ENCODE peak calls at places on chromosome 22, in eight cellular contexts. One of them, this sample, is unnamed.
A peak's percentile ranks its signal among the peaks of the same experiment; 100 is the strongest.

GRCh38 chr22:31676700-31677099 is 14.7 kb upstream of the PISD start:
- DNase-seq in coronary artery: peak; percentile 95
- DNase-seq in GM23248: peak; percentile 94
- DNase-seq in thoracic aorta: peak; percentile 91
- DNase-seq in dorsolateral prefrontal cortex: peak; percentile 92
- DNase-seq in AG10803: peak; percentile 86
- DNase-seq in psoas muscle: peak; percentile 95
- DNase-seq in MG63: peak; percentile 95
- DNase-seq in this sample: peak; percentile 97

GRCh38 chr22:46389081-46389480 is 53.6 kb downstream of the TRMU start:
- DNase-seq in MG63: no peak
- DNase-seq in psoas muscle: no peak
- DNase-seq in thoracic aorta: no peak
- DNase-seq in dorsolateral prefrontal cortex: no peak
- DNase-seq in AG10803: no peak
- DNase-seq in GM23248: no peak
- DNase-seq in coronary artery: no peak
- DNase-seq in this sample: no peak

GRCh38 chr22:17779286-17780115 is 5.2 kb upstream of the BID start:
- DNase-seq in AG10803: no peak
- DNase-seq in coronary artery: no peak
- DNase-seq in psoas muscle: peak; percentile 38
- DNase-seq in GM23248: no peak
- DNase-seq in MG63: no peak
- DNase-seq in dorsolateral prefrontal cortex: no peak
- DNase-seq in thoracic aorta: no peak
- DNase-seq in this sample: no peak

GRCh38 chr22:22710719-22711531 is 66.5 kb downstream of the GGTLC2 start:
- DNase-seq in thoracic aorta: no peak
- DNase-seq in GM23248: peak; percentile 28
- DNase-seq in psoas muscle: peak; percentile 70
- DNase-seq in AG10803: peak; percentile 24
- DNase-seq in MG63: peak; percentile 41
- DNase-seq in coronary artery: peak; percentile 70
- DNase-seq in dorsolateral prefrontal cortex: no peak
- DNase-seq in this sample: peak; percentile 69

GRCh38 chr22:33920927-33921575 is 775 bp upstream of the LARGE1 start:
- DNase-seq in dorsolateral prefrontal cortex: peak; percentile 95
- DNase-seq in GM23248: peak; percentile 99
- DNase-seq in AG10803: peak; percentile 96
- DNase-seq in coronary artery: peak; percentile 99
- DNase-seq in thoracic aorta: peak; percentile 86
- DNase-seq in MG63: peak; percentile 96
- DNase-seq in psoas muscle: peak; percentile 99
- DNase-seq in this sample: peak; percentile 97

GRCh38 chr22:45975266-45976161 is 1.4 kb downstream of the WNT7B start:
- DNase-seq in AG10803: no peak
- DNase-seq in dorsolateral prefrontal cortex: no peak
- DNase-seq in psoas muscle: no peak
- DNase-seq in GM23248: no peak
- DNase-seq in thoracic aorta: no peak
- DNase-seq in MG63: no peak
- DNase-seq in coronary artery: no peak
- DNase-seq in this sample: peak; percentile 65

GRCh38 chr22:26563022-26563421 is 26.9 kb downstream of the TPST2 start:
- DNase-seq in MG63: no peak
- DNase-seq in dorsolateral prefrontal cortex: no peak
- DNase-seq in psoas muscle: no peak
- DNase-seq in coronary artery: no peak
- DNase-seq in thoracic aorta: no peak
- DNase-seq in GM23248: no peak
- DNase-seq in AG10803: no peak
- DNase-seq in this sample: no peak

GRCh38 chr22:21663738-21664137 is 2.1 kb upstream of the PPIL2 start:
- DNase-seq in coronary artery: no peak
- DNase-seq in thoracic aorta: no peak
- DNase-seq in psoas muscle: no peak
- DNase-seq in MG63: no peak
- DNase-seq in dorsolateral prefrontal cortex: no peak
- DNase-seq in GM23248: no peak
- DNase-seq in AG10803: no peak
- DNase-seq in this sample: no peak

GRCh38 chr22:45290410-45290936 is 5.7 kb downstream of the UPK3A start:
- DNase-seq in coronary artery: no peak
- DNase-seq in thoracic aorta: no peak
- DNase-seq in AG10803: peak; percentile 77
- DNase-seq in MG63: peak; percentile 71
- DNase-seq in dorsolateral prefrontal cortex: no peak
- DNase-seq in GM23248: peak; percentile 88
- DNase-seq in psoas muscle: peak; percentile 82
- DNase-seq in this sample: no peak

GRCh38 chr22:29255064-29255621 is 12.6 kb downstream of the RHBDD3 start:
- DNase-seq in dorsolateral prefrontal cortex: no peak
- DNase-seq in thoracic aorta: no peak
- DNase-seq in coronary artery: no peak
- DNase-seq in AG10803: no peak
- DNase-seq in GM23248: no peak
- DNase-seq in MG63: no peak
- DNase-seq in psoas muscle: no peak
- DNase-seq in this sample: no peak

GRCh38 chr22:44697423-44698179 is 4.4 kb upstream of the PRR5 start:
- DNase-seq in MG63: peak; percentile 84
- DNase-seq in dorsolateral prefrontal cortex: peak; percentile 65
- DNase-seq in AG10803: peak; percentile 74
- DNase-seq in thoracic aorta: no peak
- DNase-seq in coronary artery: no peak
- DNase-seq in psoas muscle: peak; percentile 87
- DNase-seq in GM23248: peak; percentile 87
- DNase-seq in this sample: peak; percentile 80

DNA sequence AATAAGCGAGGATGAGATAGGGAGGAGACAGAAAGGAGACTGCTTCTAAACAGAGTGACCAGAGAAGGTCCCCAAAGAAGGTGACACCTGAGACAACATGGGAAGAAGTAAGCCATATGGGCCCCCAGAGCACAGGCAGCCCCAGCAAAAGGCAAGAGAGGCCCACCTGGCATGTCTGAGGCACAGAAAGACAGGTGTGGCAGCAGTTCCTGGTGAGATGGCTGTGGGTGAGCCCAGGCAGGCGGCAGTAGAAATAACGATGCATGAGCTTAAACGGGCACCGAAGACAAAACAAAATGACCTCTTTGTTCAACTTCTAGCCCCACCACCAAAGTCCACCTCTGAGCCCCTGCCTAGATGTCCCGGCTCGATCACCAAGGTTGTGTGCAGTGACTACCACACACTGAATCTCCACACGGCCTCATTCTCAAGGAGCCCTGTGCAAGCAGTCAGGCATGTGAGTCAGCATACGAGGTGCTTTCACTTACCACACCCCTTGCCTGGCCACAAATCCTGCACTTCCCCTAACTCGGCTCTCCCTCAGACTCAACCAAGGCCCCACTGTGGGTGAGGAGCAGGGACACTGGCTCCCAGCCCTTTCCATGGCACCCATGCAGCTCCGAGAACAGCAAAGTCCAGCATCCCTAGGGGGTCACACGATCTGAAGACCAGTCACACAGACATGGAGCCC is 77.6 kb downstream of the PACSIN2 start:
- DNase-seq in MG63: peak; percentile 73
- DNase-seq in dorsolateral prefrontal cortex: no peak
- DNase-seq in GM23248: peak; percentile 95
- DNase-seq in psoas muscle: no peak
- DNase-seq in thoracic aorta: peak; percentile 78
- DNase-seq in coronary artery: no peak
- DNase-seq in AG10803: peak; percentile 80
- DNase-seq in this sample: peak; percentile 76
- H3K4me3 ChIP-seq in MG63: no peak overlapping the region
- H3K4me3 ChIP-seq in dorsolateral prefrontal cortex: no peak overlapping the region
- H3K4me3 ChIP-seq in GM23248: no peak overlapping the region
- H3K4me3 ChIP-seq in psoas muscle: no peak overlapping the region
- H3K4me3 ChIP-seq in thoracic aorta: peak overlapping the region; percentile 33
- H3K4me3 ChIP-seq in coronary artery: peak overlapping the region; percentile 50
- H3K4me3 ChIP-seq in AG10803: no peak overlapping the region
- H3K4me3 ChIP-seq in this sample: no peak overlapping the region

GRCh38 chr22:49188591-49188990 is 639.1 kb downstream of the BRD1 start:
- DNase-seq in coronary artery: no peak
- DNase-seq in MG63: no peak
- DNase-seq in psoas muscle: peak; percentile 32
- DNase-seq in thoracic aorta: no peak
- DNase-seq in dorsolateral prefrontal cortex: no peak
- DNase-seq in GM23248: no peak
- DNase-seq in AG10803: no peak
- DNase-seq in this sample: no peak
- H3K4me3 ChIP-seq in coronary artery: no peak overlapping the region
- H3K4me3 ChIP-seq in MG63: no peak overlapping the region
- H3K4me3 ChIP-seq in psoas muscle: no peak overlapping the region
- H3K4me3 ChIP-seq in thoracic aorta: no peak overlapping the region
- H3K4me3 ChIP-seq in dorsolateral prefrontal cortex: no peak overlapping the region
- H3K4me3 ChIP-seq in GM23248: no peak overlapping the region
- H3K4me3 ChIP-seq in AG10803: no peak overlapping the region
- H3K4me3 ChIP-seq in this sample: no peak overlapping the region

GRCh38 chr22:30301995-30302809 is 12.9 kb upstream of the CASTOR1 start:
- DNase-seq in dorsolateral prefrontal cortex: no peak
- DNase-seq in coronary artery: no peak
- DNase-seq in psoas muscle: peak; percentile 70
- DNase-seq in MG63: no peak
- DNase-seq in GM23248: peak; percentile 82
- DNase-seq in AG10803: peak; percentile 80
- DNase-seq in thoracic aorta: no peak
- DNase-seq in this sample: no peak
- H3K4me3 ChIP-seq in dorsolateral prefrontal cortex: no peak overlapping the region
- H3K4me3 ChIP-seq in coronary artery: peak overlapping the region; percentile 15
- H3K4me3 ChIP-seq in psoas muscle: no peak overlapping the region
- H3K4me3 ChIP-seq in MG63: no peak overlapping the region
- H3K4me3 ChIP-seq in GM23248: no peak overlapping the region
- H3K4me3 ChIP-seq in AG10803: no peak overlapping the region
- H3K4me3 ChIP-seq in thoracic aorta: no peak overlapping the region
- H3K4me3 ChIP-seq in this sample: no peak overlapping the region

GRCh38 chr22:41927813-41928212 is 1.2 kb upstream of the TNFRSF13C start:
- DNase-seq in psoas muscle: no peak
- DNase-seq in MG63: no peak
- DNase-seq in GM23248: no peak
- DNase-seq in thoracic aorta: no peak
- DNase-seq in AG10803: no peak
- DNase-seq in dorsolateral prefrontal cortex: no peak
- DNase-seq in coronary artery: no peak
- DNase-seq in this sample: no peak

GRCh38 chr22:41928416-41929157 is 2.0 kb upstream of the TNFRSF13C start:
- DNase-seq in GM23248: no peak
- DNase-seq in AG10803: no peak
- DNase-seq in psoas muscle: no peak
- DNase-seq in MG63: no peak
- DNase-seq in dorsolateral prefrontal cortex: no peak
- DNase-seq in thoracic aorta: no peak
- DNase-seq in coronary artery: no peak
- DNase-seq in this sample: no peak

GRCh38 chr22:41922940-41923594 is 3.5 kb downstream of the TNFRSF13C start:
- DNase-seq in dorsolateral prefrontal cortex: no peak
- DNase-seq in thoracic aorta: no peak
- DNase-seq in psoas muscle: no peak
- DNase-seq in MG63: no peak
- DNase-seq in coronary artery: no peak
- DNase-seq in AG10803: no peak
- DNase-seq in GM23248: no peak
- DNase-seq in this sample: no peak

GRCh38 chr22:41923595-41924276 is 2.9 kb downstream of the TNFRSF13C start:
- DNase-seq in MG63: no peak
- DNase-seq in dorsolateral prefrontal cortex: no peak
- DNase-seq in AG10803: no peak
- DNase-seq in coronary artery: no peak
- DNase-seq in GM23248: no peak
- DNase-seq in psoas muscle: no peak
- DNase-seq in thoracic aorta: no peak
- DNase-seq in this sample: no peak

GRCh38 chr22:41925783-41926460 is 684 bp downstream of the TNFRSF13C start:
- DNase-seq in psoas muscle: peak; percentile 90
- DNase-seq in GM23248: peak; percentile 76
- DNase-seq in coronary artery: no peak
- DNase-seq in thoracic aorta: no peak
- DNase-seq in dorsolateral prefrontal cortex: no peak
- DNase-seq in AG10803: peak; percentile 24
- DNase-seq in MG63: peak; percentile 43
- DNase-seq in this sample: peak; percentile 50
- H3K4me3 ChIP-seq in psoas muscle: peak overlapping the region; percentile 69
- H3K4me3 ChIP-seq in GM23248: peak overlapping the region; percentile 13
- H3K4me3 ChIP-seq in coronary artery: peak overlapping the region; percentile 65
- H3K4me3 ChIP-seq in thoracic aorta: peak overlapping the region; percentile 60
- H3K4me3 ChIP-seq in dorsolateral prefrontal cortex: peak overlapping the region; percentile 55
- H3K4me3 ChIP-seq in AG10803: peak overlapping the region; percentile 17
- H3K4me3 ChIP-seq in MG63: no peak overlapping the region
- H3K4me3 ChIP-seq in this sample: peak overlapping the region; percentile 10

DNA sequence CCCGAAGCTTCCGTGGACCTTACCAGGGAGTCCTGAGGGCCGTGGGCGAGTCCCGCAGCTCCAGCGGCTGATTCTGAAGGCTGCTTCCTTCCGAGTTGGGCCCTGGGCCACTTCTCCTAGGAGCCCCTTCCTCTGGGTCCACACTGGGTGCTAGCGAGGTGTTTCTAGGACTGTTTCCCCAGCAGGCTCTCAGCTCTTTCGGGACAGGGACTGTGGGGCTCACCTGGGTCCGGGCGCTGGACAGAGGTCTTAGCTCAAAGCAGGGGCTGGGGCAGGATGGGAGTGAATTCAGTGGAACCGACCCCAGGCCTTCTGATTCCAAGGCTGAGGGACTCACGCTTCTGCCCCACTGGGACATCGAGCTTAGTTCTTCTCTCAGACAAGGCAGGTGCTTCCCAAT is 29.3 kb upstream of the CSNK1E start:
- DNase-seq in thoracic aorta: no peak
- DNase-seq in GM23248: no peak
- DNase-seq in MG63: no peak
- DNase-seq in dorsolateral prefrontal cortex: peak; percentile 10
- DNase-seq in psoas muscle: no peak
- DNase-seq in AG10803: no peak
- DNase-seq in coronary artery: peak; percentile 21
- DNase-seq in this sample: no peak
- H3K4me3 ChIP-seq in thoracic aorta: no peak overlapping the region
- H3K4me3 ChIP-seq in GM23248: no peak overlapping the region
- H3K4me3 ChIP-seq in MG63: no peak overlapping the region
- H3K4me3 ChIP-seq in dorsolateral prefrontal cortex: no peak overlapping the region
- H3K4me3 ChIP-seq in psoas muscle: no peak overlapping the region
- H3K4me3 ChIP-seq in AG10803: no peak overlapping the region
- H3K4me3 ChIP-seq in coronary artery: no peak overlapping the region
- H3K4me3 ChIP-seq in this sample: no peak overlapping the region

DNA sequence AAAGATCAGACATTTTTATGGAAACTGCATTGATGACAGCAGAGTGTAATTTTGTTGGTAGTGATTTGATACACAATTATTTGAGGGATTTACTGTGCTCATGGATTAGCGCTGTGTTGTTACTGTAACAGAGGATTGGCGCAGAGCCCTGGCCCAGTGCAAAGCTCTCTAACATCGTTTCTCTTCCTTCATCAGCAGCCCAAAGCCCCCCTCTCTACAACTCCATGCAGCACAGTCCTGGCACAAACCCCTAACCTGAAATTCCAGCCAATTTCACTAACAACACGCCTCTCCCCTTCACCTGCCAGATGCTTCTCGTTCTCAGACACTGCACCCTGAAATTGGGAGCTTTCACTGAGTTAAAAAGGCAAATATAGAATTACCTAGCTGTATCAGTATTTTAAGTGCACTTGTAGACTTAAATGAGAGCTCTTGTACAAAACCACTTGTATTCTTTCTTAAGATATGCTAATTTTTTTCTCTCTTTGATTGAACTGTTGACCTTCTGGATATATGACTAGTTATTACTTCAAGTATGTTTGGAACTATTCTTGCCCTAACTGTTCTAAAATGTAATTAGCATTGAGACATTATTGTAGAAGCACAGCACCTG is 16.3 kb downstream of the GRAP2 start:
- DNase-seq in GM23248: no peak
- DNase-seq in psoas muscle: no peak
- DNase-seq in MG63: no peak
- DNase-seq in coronary artery: no peak
- DNase-seq in AG10803: no peak
- DNase-seq in dorsolateral prefrontal cortex: no peak
- DNase-seq in thoracic aorta: no peak
- DNase-seq in this sample: no peak
- H3K4me3 ChIP-seq in GM23248: no peak overlapping the region
- H3K4me3 ChIP-seq in psoas muscle: no peak overlapping the region
- H3K4me3 ChIP-seq in MG63: no peak overlapping the region
- H3K4me3 ChIP-seq in coronary artery: no peak overlapping the region
- H3K4me3 ChIP-seq in AG10803: no peak overlapping the region
- H3K4me3 ChIP-seq in dorsolateral prefrontal cortex: no peak overlapping the region
- H3K4me3 ChIP-seq in thoracic aorta: no peak overlapping the region
- H3K4me3 ChIP-seq in this sample: no peak overlapping the region

This sample was measured in lung.